ENCODE peak calls at places on chromosomes 2 and 18, in ten cellular contexts. One of them, this sample, is unnamed. For H3K4me1, the result is how much of the 10 kb centered on the place peaks cover.

GRCh38 chr2:207162319-207162718 is 3.4 kb downstream of the KLF7 start:
- DNase-seq in IMR-90: no peak
- DNase-seq in lower lobe of right lung: no peak
- DNase-seq in tibial artery: no peak
- DNase-seq in left lung: no peak
- DNase-seq in CD8-positive, alpha-beta T cell: no peak
- DNase-seq in small intestine: no peak
- DNase-seq in CD8-positive, alpha-beta memory T cell: no peak
- DNase-seq in aorta: no peak
- DNase-seq in heart left ventricle: no peak
- DNase-seq in this sample: no peak

GRCh38 chr2:239938651-239939486 is 86.3 kb downstream of the NDUFA10 start:
- DNase-seq in lower lobe of right lung: peak
- DNase-seq in heart left ventricle: peak
- DNase-seq in tibial artery: peak
- DNase-seq in CD8-positive, alpha-beta memory T cell: no peak
- DNase-seq in left lung: peak
- DNase-seq in CD8-positive, alpha-beta T cell: no peak
- DNase-seq in small intestine: no peak
- DNase-seq in aorta: peak
- DNase-seq in IMR-90: no peak
- DNase-seq in this sample: no peak

GRCh38 chr2:20597868-20598183 is 53.1 kb downstream of the HS1BP3 start:
- DNase-seq in heart left ventricle: peak
- DNase-seq in CD8-positive, alpha-beta T cell: no peak
- DNase-seq in IMR-90: no peak
- DNase-seq in lower lobe of right lung: no peak
- DNase-seq in left lung: no peak
- DNase-seq in tibial artery: peak
- DNase-seq in aorta: peak
- DNase-seq in small intestine: no peak
- DNase-seq in CD8-positive, alpha-beta memory T cell: no peak
- DNase-seq in this sample: no peak

GRCh38 chr2:8576525-8577157 is 105.2 kb upstream of the ID2 start:
- DNase-seq in lower lobe of right lung: no peak
- DNase-seq in CD8-positive, alpha-beta T cell: no peak
- DNase-seq in IMR-90: no peak
- DNase-seq in heart left ventricle: no peak
- DNase-seq in left lung: no peak
- DNase-seq in CD8-positive, alpha-beta memory T cell: peak
- DNase-seq in small intestine: no peak
- DNase-seq in tibial artery: no peak
- DNase-seq in aorta: peak
- DNase-seq in this sample: no peak

GRCh38 chr2:178072383-178073301 is at the start of gene PDE11A:
- DNase-seq in lower lobe of right lung: peak
- DNase-seq in aorta: peak
- DNase-seq in CD8-positive, alpha-beta T cell: no peak
- DNase-seq in tibial artery: peak
- DNase-seq in small intestine: peak
- DNase-seq in CD8-positive, alpha-beta memory T cell: no peak
- DNase-seq in IMR-90: peak
- DNase-seq in heart left ventricle: peak
- DNase-seq in left lung: peak
- DNase-seq in this sample: peak

GRCh38 chr2:26739514-26739913 is 24.6 kb upstream of the SLC35F6 start:
- DNase-seq in lower lobe of right lung: no peak
- DNase-seq in CD8-positive, alpha-beta memory T cell: no peak
- DNase-seq in left lung: no peak
- DNase-seq in tibial artery: no peak
- DNase-seq in IMR-90: no peak
- DNase-seq in small intestine: no peak
- DNase-seq in heart left ventricle: no peak
- DNase-seq in aorta: no peak
- DNase-seq in CD8-positive, alpha-beta T cell: no peak
- DNase-seq in this sample: no peak

GRCh38 chr2:237208373-237209045 is 122.8 kb downstream of the COPS8 start:
- DNase-seq in left lung: no peak
- DNase-seq in heart left ventricle: no peak
- DNase-seq in IMR-90: peak
- DNase-seq in lower lobe of right lung: no peak
- DNase-seq in tibial artery: no peak
- DNase-seq in CD8-positive, alpha-beta T cell: no peak
- DNase-seq in aorta: no peak
- DNase-seq in small intestine: no peak
- DNase-seq in CD8-positive, alpha-beta memory T cell: no peak
- DNase-seq in this sample: peak

GRCh38 chr18:5879479-5879882 is 15.8 kb downstream of the TMEM200C start:
- DNase-seq in small intestine: peak
- DNase-seq in left lung: no peak
- DNase-seq in IMR-90: peak
- DNase-seq in heart left ventricle: no peak
- DNase-seq in aorta: no peak
- DNase-seq in tibial artery: no peak
- DNase-seq in CD8-positive, alpha-beta T cell: no peak
- DNase-seq in CD8-positive, alpha-beta memory T cell: no peak
- DNase-seq in lower lobe of right lung: no peak
- DNase-seq in this sample: peak

GRCh38 chr2:95068256-95068655 is 42.7 kb downstream of the MAL start:
- DNase-seq in lower lobe of right lung: no peak
- DNase-seq in CD8-positive, alpha-beta T cell: no peak
- DNase-seq in left lung: no peak
- DNase-seq in small intestine: no peak
- DNase-seq in heart left ventricle: no peak
- DNase-seq in aorta: no peak
- DNase-seq in IMR-90: no peak
- DNase-seq in CD8-positive, alpha-beta memory T cell: no peak
- DNase-seq in tibial artery: no peak
- DNase-seq in this sample: no peak

GRCh38 chr2:190528521-190529001 is 6.0 kb downstream of the NEMP2 start:
- DNase-seq in small intestine: no peak
- DNase-seq in lower lobe of right lung: no peak
- DNase-seq in CD8-positive, alpha-beta memory T cell: no peak
- DNase-seq in left lung: no peak
- DNase-seq in aorta: no peak
- DNase-seq in CD8-positive, alpha-beta T cell: no peak
- DNase-seq in heart left ventricle: no peak
- DNase-seq in IMR-90: peak
- DNase-seq in tibial artery: no peak
- DNase-seq in this sample: peak

GRCh38 chr2:24659862-24660261 is 133.3 kb downstream of the PTRHD1 start:
- DNase-seq in heart left ventricle: no peak
- DNase-seq in CD8-positive, alpha-beta memory T cell: no peak
- DNase-seq in small intestine: no peak
- DNase-seq in lower lobe of right lung: no peak
- DNase-seq in left lung: no peak
- DNase-seq in IMR-90: no peak
- DNase-seq in CD8-positive, alpha-beta T cell: no peak
- DNase-seq in aorta: no peak
- DNase-seq in tibial artery: no peak
- DNase-seq in this sample: no peak

GRCh38 chr2:149084924-149085795 is 46.7 kb downstream of the LYPD6B start:
- DNase-seq in IMR-90: no peak
- DNase-seq in aorta: no peak
- DNase-seq in small intestine: no peak
- DNase-seq in heart left ventricle: no peak
- DNase-seq in CD8-positive, alpha-beta T cell: no peak
- DNase-seq in lower lobe of right lung: no peak
- DNase-seq in left lung: no peak
- DNase-seq in tibial artery: no peak
- DNase-seq in CD8-positive, alpha-beta memory T cell: no peak
- DNase-seq in this sample: no peak

GRCh38 chr2:60262178-60262577 is 291.3 kb downstream of the BCL11A start:
- DNase-seq in CD8-positive, alpha-beta memory T cell: no peak
- DNase-seq in tibial artery: no peak
- DNase-seq in aorta: no peak
- DNase-seq in lower lobe of right lung: no peak
- DNase-seq in CD8-positive, alpha-beta T cell: no peak
- DNase-seq in heart left ventricle: no peak
- DNase-seq in small intestine: no peak
- DNase-seq in left lung: no peak
- DNase-seq in IMR-90: no peak
- DNase-seq in this sample: no peak

GRCh38 chr2:219451626-219452360 is 17.1 kb downstream of the SPEG start:
- DNase-seq in CD8-positive, alpha-beta memory T cell: no peak
- DNase-seq in IMR-90: peak
- DNase-seq in heart left ventricle: peak
- DNase-seq in small intestine: no peak
- DNase-seq in aorta: peak
- DNase-seq in left lung: no peak
- DNase-seq in lower lobe of right lung: no peak
- DNase-seq in CD8-positive, alpha-beta T cell: no peak
- DNase-seq in tibial artery: peak
- DNase-seq in this sample: no peak
- H3K4me3 ChIP-seq in CD8-positive, alpha-beta memory T cell: no peak
- H3K4me3 ChIP-seq in IMR-90: no peak
- H3K4me3 ChIP-seq in heart left ventricle: no peak
- H3K4me3 ChIP-seq in small intestine: no peak
- H3K4me3 ChIP-seq in aorta: no peak
- H3K4me3 ChIP-seq in left lung: no peak
- H3K4me3 ChIP-seq in lower lobe of right lung: no peak
- H3K4me3 ChIP-seq in CD8-positive, alpha-beta T cell: no peak
- H3K4me3 ChIP-seq in tibial artery: peak
- H3K4me3 ChIP-seq in this sample: no peak

GRCh38 chr2:54983345-54984235 is 66.7 kb downstream of the RTN4 start:
- DNase-seq in left lung: no peak
- DNase-seq in small intestine: no peak
- DNase-seq in tibial artery: no peak
- DNase-seq in heart left ventricle: no peak
- DNase-seq in aorta: no peak
- DNase-seq in lower lobe of right lung: no peak
- DNase-seq in IMR-90: no peak
- DNase-seq in CD8-positive, alpha-beta T cell: no peak
- DNase-seq in CD8-positive, alpha-beta memory T cell: no peak
- DNase-seq in this sample: no peak
- H3K4me1 ChIP-seq in left lung: half or more
- H3K4me1 ChIP-seq in small intestine: under half
- H3K4me1 ChIP-seq in tibial artery: under half
- H3K4me1 ChIP-seq in heart left ventricle: under half
- H3K4me1 ChIP-seq in aorta: under half
- H3K4me1 ChIP-seq in lower lobe of right lung: half or more
- H3K4me1 ChIP-seq in IMR-90: under half
- H3K4me1 ChIP-seq in CD8-positive, alpha-beta T cell: under half
- H3K4me1 ChIP-seq in CD8-positive, alpha-beta memory T cell: under half
- H3K4me1 ChIP-seq in this sample: under half

GRCh38 chr2:29789884-29790485 is 131.4 kb downstream of the ALK start:
- DNase-seq in small intestine: no peak
- DNase-seq in heart left ventricle: no peak
- DNase-seq in aorta: no peak
- DNase-seq in CD8-positive, alpha-beta T cell: no peak
- DNase-seq in CD8-positive, alpha-beta memory T cell: no peak
- DNase-seq in lower lobe of right lung: no peak
- DNase-seq in tibial artery: no peak
- DNase-seq in IMR-90: no peak
- DNase-seq in left lung: no peak
- DNase-seq in this sample: no peak

GRCh38 chr2:29786361-29786760 is 135.0 kb downstream of the ALK start:
- DNase-seq in tibial artery: no peak
- DNase-seq in lower lobe of right lung: no peak
- DNase-seq in CD8-positive, alpha-beta memory T cell: no peak
- DNase-seq in small intestine: peak
- DNase-seq in CD8-positive, alpha-beta T cell: no peak
- DNase-seq in aorta: no peak
- DNase-seq in heart left ventricle: no peak
- DNase-seq in left lung: no peak
- DNase-seq in IMR-90: no peak
- DNase-seq in this sample: no peak

GRCh38 chr2:29783696-29784095 is 137.7 kb downstream of the ALK start:
- DNase-seq in CD8-positive, alpha-beta T cell: no peak
- DNase-seq in aorta: no peak
- DNase-seq in CD8-positive, alpha-beta memory T cell: no peak
- DNase-seq in IMR-90: no peak
- DNase-seq in left lung: no peak
- DNase-seq in tibial artery: no peak
- DNase-seq in lower lobe of right lung: no peak
- DNase-seq in small intestine: no peak
- DNase-seq in heart left ventricle: no peak
- DNase-seq in this sample: no peak

GRCh38 chr2:29782531-29782930 is 138.9 kb downstream of the ALK start:
- DNase-seq in IMR-90: no peak
- DNase-seq in CD8-positive, alpha-beta memory T cell: no peak
- DNase-seq in heart left ventricle: no peak
- DNase-seq in lower lobe of right lung: no peak
- DNase-seq in tibial artery: no peak
- DNase-seq in aorta: no peak
- DNase-seq in small intestine: no peak
- DNase-seq in CD8-positive, alpha-beta T cell: no peak
- DNase-seq in left lung: no peak
- DNase-seq in this sample: no peak

GRCh38 chr2:29788066-29788465 is 133.3 kb downstream of the ALK start:
- DNase-seq in small intestine: no peak
- DNase-seq in CD8-positive, alpha-beta T cell: no peak
- DNase-seq in aorta: no peak
- DNase-seq in heart left ventricle: no peak
- DNase-seq in IMR-90: no peak
- DNase-seq in left lung: no peak
- DNase-seq in tibial artery: no peak
- DNase-seq in lower lobe of right lung: no peak
- DNase-seq in CD8-positive, alpha-beta memory T cell: no peak
- DNase-seq in this sample: no peak
- H3K27ac ChIP-seq in small intestine: no peak
- H3K27ac ChIP-seq in CD8-positive, alpha-beta T cell: no peak
- H3K27ac ChIP-seq in aorta: no peak
- H3K27ac ChIP-seq in heart left ventricle: no peak
- H3K27ac ChIP-seq in IMR-90: no peak
- H3K27ac ChIP-seq in left lung: no peak
- H3K27ac ChIP-seq in tibial artery: no peak
- H3K27ac ChIP-seq in lower lobe of right lung: no peak
- H3K27ac ChIP-seq in CD8-positive, alpha-beta memory T cell: no peak
- H3K27ac ChIP-seq in this sample: no peak

DNA sequence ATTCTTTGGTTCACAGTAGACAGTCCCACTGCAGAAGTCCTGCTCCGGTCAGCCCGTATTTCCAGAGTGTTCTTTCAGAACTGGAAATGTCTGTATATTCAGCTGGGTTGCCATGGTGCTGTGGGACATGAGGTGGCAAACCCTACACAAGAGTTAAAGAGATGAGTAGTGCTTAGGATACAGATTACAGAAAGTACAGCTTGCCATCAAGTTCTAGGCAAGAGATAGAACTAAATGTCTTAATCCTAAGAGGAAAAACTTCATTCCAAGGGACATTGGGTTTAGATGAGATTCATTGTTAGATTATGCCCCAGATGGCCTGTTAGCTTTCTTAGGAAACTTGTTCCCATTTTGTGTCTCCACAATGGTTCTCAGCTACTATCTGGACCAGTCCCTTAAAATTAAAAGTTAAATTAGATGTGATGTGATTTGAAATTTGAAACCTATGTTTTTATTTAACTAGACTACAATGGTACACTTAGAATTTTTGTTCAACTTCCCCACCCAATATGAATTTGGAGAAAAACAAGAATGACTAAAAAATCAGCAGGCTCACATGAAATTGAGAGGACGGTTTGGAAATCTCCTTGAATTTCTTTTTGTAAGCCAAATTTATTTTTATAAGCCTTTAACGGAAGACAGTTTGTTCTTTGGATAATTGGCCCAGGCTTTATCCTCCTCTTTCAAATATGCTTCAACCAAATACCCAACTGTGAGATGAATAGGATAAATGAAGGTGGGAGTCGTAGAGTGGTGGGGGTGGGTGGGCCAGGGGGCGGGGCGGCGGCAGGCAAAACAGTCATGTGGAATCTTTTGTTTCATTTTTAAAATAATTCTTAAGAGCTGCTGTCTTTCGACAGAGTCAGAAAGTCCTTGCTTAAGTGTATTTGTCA is 60.4 kb downstream of the FMNL2 start:
- DNase-seq in IMR-90: peak
- DNase-seq in left lung: no peak
- DNase-seq in CD8-positive, alpha-beta memory T cell: no peak
- DNase-seq in tibial artery: peak
- DNase-seq in CD8-positive, alpha-beta T cell: no peak
- DNase-seq in heart left ventricle: no peak
- DNase-seq in small intestine: no peak
- DNase-seq in lower lobe of right lung: no peak
- DNase-seq in aorta: no peak
- DNase-seq in this sample: peak
- H3K4me3 ChIP-seq in IMR-90: no peak
- H3K4me3 ChIP-seq in left lung: no peak
- H3K4me3 ChIP-seq in CD8-positive, alpha-beta memory T cell: no peak
- H3K4me3 ChIP-seq in tibial artery: peak
- H3K4me3 ChIP-seq in CD8-positive, alpha-beta T cell: no peak
- H3K4me3 ChIP-seq in heart left ventricle: peak
- H3K4me3 ChIP-seq in small intestine: no peak
- H3K4me3 ChIP-seq in lower lobe of right lung: peak
- H3K4me3 ChIP-seq in aorta: peak
- H3K4me3 ChIP-seq in this sample: peak

This sample was measured in A673.